ENCODE peak calls at places on chromosomes 3 and 15, in four cellular contexts. One of them, this sample, is unnamed.
A peak's percentile ranks its signal among the peaks of the same experiment; 100 is the strongest.

GRCh38 chr3:108603689-108604088 is 14.2 kb downstream of the DZIP3 start:
- DNase-seq in colonic mucosa: no peak
- DNase-seq in cardiac muscle cell: no peak
- DNase-seq in astrocyte: peak; percentile 25
- DNase-seq in this sample: no peak

GRCh38 chr3:136247436-136247835 is 2.7 kb upstream of the PCCB start:
- DNase-seq in colonic mucosa: no peak
- DNase-seq in cardiac muscle cell: no peak
- DNase-seq in astrocyte: no peak
- DNase-seq in this sample: no peak

GRCh38 chr3:141875893-141876380 is 506 bp upstream of the ATP1B3 start:
- DNase-seq in colonic mucosa: peak; percentile 65
- DNase-seq in cardiac muscle cell: peak; percentile 74
- DNase-seq in astrocyte: peak; percentile 36
- DNase-seq in this sample: peak; percentile 15

GRCh38 chr3:35422826-35423601 is 216.3 kb upstream of the ARPP21 start:
- DNase-seq in colonic mucosa: no peak
- DNase-seq in cardiac muscle cell: no peak
- DNase-seq in astrocyte: peak; percentile 71
- DNase-seq in this sample: no peak

GRCh38 chr15:98953000-98953776 is 54.4 kb downstream of the PGPEP1L start:
- DNase-seq in colonic mucosa: no peak
- DNase-seq in cardiac muscle cell: no peak
- DNase-seq in astrocyte: no peak
- DNase-seq in this sample: no peak

GRCh38 chr3:23649502-23649901 is 156.3 kb upstream of the UBE2E1 start:
- DNase-seq in colonic mucosa: no peak
- DNase-seq in cardiac muscle cell: no peak
- DNase-seq in astrocyte: no peak
- DNase-seq in this sample: no peak

GRCh38 chr15:78640840-78641733 is at the start of gene CHRNB4:
- DNase-seq in colonic mucosa: peak; percentile 36
- DNase-seq in cardiac muscle cell: peak; percentile 82
- DNase-seq in astrocyte: peak; percentile 18
- DNase-seq in this sample: no peak

GRCh38 chr3:105284876-105285275 is 81.8 kb upstream of the ALCAM start:
- DNase-seq in colonic mucosa: no peak
- DNase-seq in cardiac muscle cell: no peak
- DNase-seq in astrocyte: no peak
- DNase-seq in this sample: no peak

GRCh38 chr15:101308604-101309435 is 13.8 kb upstream of the SNRPA1 start:
- DNase-seq in colonic mucosa: no peak
- DNase-seq in cardiac muscle cell: no peak
- DNase-seq in astrocyte: no peak
- DNase-seq in this sample: no peak

GRCh38 chr15:70328137-70329115 is 230.7 kb upstream of the TLE3 start:
- DNase-seq in colonic mucosa: no peak
- DNase-seq in cardiac muscle cell: no peak
- DNase-seq in astrocyte: peak; percentile 95
- DNase-seq in this sample: no peak

GRCh38 chr15:70323111-70323851 is 225.6 kb upstream of the TLE3 start:
- DNase-seq in colonic mucosa: no peak
- DNase-seq in cardiac muscle cell: no peak
- DNase-seq in astrocyte: peak; percentile 63
- DNase-seq in this sample: no peak

GRCh38 chr15:70324001-70324974 is 226.6 kb upstream of the TLE3 start:
- DNase-seq in colonic mucosa: peak; percentile 17
- DNase-seq in cardiac muscle cell: no peak
- DNase-seq in astrocyte: peak; percentile 41
- DNase-seq in this sample: peak; percentile 87

GRCh38 chr15:70329179-70329578 is 231.5 kb upstream of the TLE3 start:
- DNase-seq in colonic mucosa: no peak
- DNase-seq in cardiac muscle cell: no peak
- DNase-seq in astrocyte: no peak
- DNase-seq in this sample: no peak

DNA sequence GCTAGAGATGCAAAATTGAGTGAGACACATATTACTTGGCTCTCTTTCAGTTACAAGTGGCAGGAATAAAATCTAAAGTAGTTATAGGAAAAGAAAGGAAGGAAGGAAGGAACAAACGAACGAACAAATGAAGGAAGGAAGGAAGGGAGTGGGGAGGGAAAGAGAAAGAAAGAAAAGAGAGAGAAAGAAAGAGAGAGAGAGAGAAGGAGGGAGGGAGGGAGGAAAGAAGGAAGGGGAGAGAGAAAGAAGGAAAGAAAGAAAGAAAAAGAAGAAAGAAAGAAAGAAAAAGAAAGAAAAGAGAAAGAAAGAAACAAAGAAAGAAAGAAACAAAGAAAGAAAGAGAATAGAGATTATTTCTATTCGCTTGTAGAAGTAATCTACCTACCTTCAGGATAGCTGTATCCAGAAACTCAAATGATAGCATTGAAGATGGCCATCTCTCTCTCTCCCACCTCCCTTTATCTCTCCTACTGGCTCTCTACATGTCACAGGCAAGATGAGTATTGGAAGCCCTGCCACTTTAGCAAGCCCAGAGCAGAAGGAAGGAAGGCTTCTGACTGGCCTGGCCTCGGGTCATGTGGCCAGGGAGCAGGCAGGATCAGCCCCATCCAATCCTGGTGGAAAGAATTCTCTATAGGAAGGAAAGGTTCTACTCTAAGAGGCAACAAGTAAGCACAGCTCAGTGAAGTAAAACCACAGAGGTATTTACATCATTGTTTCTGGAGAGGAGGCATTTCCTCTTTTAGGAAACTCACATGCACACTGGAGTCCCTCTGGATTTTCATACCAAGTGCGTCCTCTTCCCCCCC is 229.8 kb upstream of the TLE3 start:
- DNase-seq in colonic mucosa: no peak
- DNase-seq in cardiac muscle cell: no peak
- DNase-seq in astrocyte: peak; percentile 96
- DNase-seq in this sample: peak; percentile 48
- H3K4me3 ChIP-seq in colonic mucosa: no peak overlapping the region
- H3K4me3 ChIP-seq in cardiac muscle cell: no peak overlapping the region
- H3K4me3 ChIP-seq in astrocyte: no peak overlapping the region
- H3K4me3 ChIP-seq in this sample: no peak overlapping the region

GRCh38 chr3:48711727-48712126 is 5.3 kb downstream of the IP6K2 start:
- DNase-seq in colonic mucosa: no peak
- DNase-seq in cardiac muscle cell: no peak
- DNase-seq in astrocyte: no peak
- DNase-seq in this sample: no peak
- TF ChIP-seq CTCF in colonic mucosa: no peak
- TF ChIP-seq CTCF in cardiac muscle cell: no peak
- TF ChIP-seq CTCF in astrocyte: no peak
- TF ChIP-seq CTCF in this sample: no peak

GRCh38 chr15:62066663-62067447 is at the start of gene C2CD4A:
- DNase-seq in colonic mucosa: peak; percentile 91
- DNase-seq in cardiac muscle cell: peak; percentile 91
- DNase-seq in astrocyte: peak; percentile 53
- DNase-seq in this sample: no peak

GRCh38 chr15:62067448-62068044 is 769 bp downstream of the C2CD4A start:
- DNase-seq in colonic mucosa: peak; percentile 49
- DNase-seq in cardiac muscle cell: peak; percentile 17
- DNase-seq in astrocyte: no peak
- DNase-seq in this sample: no peak

GRCh38 chr15:62068071-62068786 is 1.5 kb downstream of the C2CD4A start:
- DNase-seq in colonic mucosa: peak; percentile 60
- DNase-seq in cardiac muscle cell: peak; percentile 44
- DNase-seq in astrocyte: no peak
- DNase-seq in this sample: no peak

GRCh38 chr15:62069551-62069950 is 2.8 kb downstream of the C2CD4A start:
- DNase-seq in colonic mucosa: no peak
- DNase-seq in cardiac muscle cell: no peak
- DNase-seq in astrocyte: no peak
- DNase-seq in this sample: no peak

DNA sequence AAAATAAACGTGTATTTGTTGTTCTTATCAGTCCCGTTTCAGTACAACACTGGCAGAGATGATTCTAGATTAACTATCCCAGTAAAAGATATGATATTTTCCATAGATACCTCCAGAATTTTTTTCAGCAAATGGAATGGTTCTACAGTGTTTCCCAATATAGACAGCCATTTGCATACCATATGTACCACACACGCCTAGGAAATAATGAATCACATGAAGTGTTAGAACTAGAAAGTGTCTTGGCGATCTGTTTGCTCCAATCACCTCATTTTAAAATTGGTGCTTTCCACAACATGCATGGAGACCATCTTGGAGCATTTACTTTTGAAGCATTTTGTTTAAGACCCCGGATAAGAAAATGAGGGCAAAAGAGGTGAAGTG is 2.0 kb downstream of the C2CD4A start:
- DNase-seq in colonic mucosa: no peak
- DNase-seq in cardiac muscle cell: no peak
- DNase-seq in astrocyte: no peak
- DNase-seq in this sample: no peak
- H3K4me3 ChIP-seq in colonic mucosa: peak overlapping the region; percentile 62
- H3K4me3 ChIP-seq in cardiac muscle cell: peak overlapping the region; percentile 20
- H3K4me3 ChIP-seq in astrocyte: peak overlapping the region; percentile 43
- H3K4me3 ChIP-seq in this sample: peak overlapping the region; percentile 22

GRCh38 chr3:156317457-156317856 is 197.1 kb downstream of the KCNAB1 start:
- DNase-seq in colonic mucosa: no peak
- DNase-seq in cardiac muscle cell: no peak
- DNase-seq in astrocyte: peak; percentile 75
- DNase-seq in this sample: peak; percentile 91
- TF ChIP-seq CTCF in colonic mucosa: no peak
- TF ChIP-seq CTCF in cardiac muscle cell: no peak
- TF ChIP-seq CTCF in astrocyte: no peak
- TF ChIP-seq CTCF in this sample: no peak

GRCh38 chr3:152267319-152267689 is 1.4 kb upstream of the MBNL1 start:
- DNase-seq in colonic mucosa: no peak
- DNase-seq in cardiac muscle cell: no peak
- DNase-seq in astrocyte: no peak
- DNase-seq in this sample: no peak
- H3K4me3 ChIP-seq in colonic mucosa: peak overlapping the region; percentile 70
- H3K4me3 ChIP-seq in cardiac muscle cell: no peak overlapping the region
- H3K4me3 ChIP-seq in astrocyte: no peak overlapping the region
- H3K4me3 ChIP-seq in this sample: peak overlapping the region; percentile 71

GRCh38 chr15:25437751-25438600 is 848 bp downstream of the UBE3A start:
- DNase-seq in colonic mucosa: peak; percentile 56
- DNase-seq in cardiac muscle cell: peak; percentile 78
- DNase-seq in astrocyte: peak; percentile 10
- DNase-seq in this sample: no peak
- TF ChIP-seq CTCF in colonic mucosa: peak; percentile 23
- TF ChIP-seq CTCF in cardiac muscle cell: peak; percentile 32
- TF ChIP-seq CTCF in astrocyte: no peak
- TF ChIP-seq CTCF in this sample: peak; percentile 16

This sample was measured in HFF-Myc.